ENCODE peak calls at places on chromosomes 6 and 20, in seven cellular contexts. O is iPS DF 6.9, V is cardiac muscle cell, C is bronchial epithelial cell, E is mucosa of descending colon, H is breast epithelium, B is ovary. Y is an unnamed sample. For H3K36me3, the result is how much of the 10 kb centered on the place peaks cover.

GRCh38 chr6:52929321-52930164 is 20.0 kb upstream of the GSTA3 start:
- DNase-seq in V (no peak), E (no peak), C (peak), B (no peak), O (no peak), H (no peak), Y (no peak)

GRCh38 chr20:1438361-1438760 is 28.3 kb downstream of the NSFL1C start:
- DNase-seq in V (no peak), O (no peak), B (no peak), H (no peak), E (no peak), C (no peak), Y (no peak)

GRCh38 chr20:20010639-20011500 is 6.3 kb upstream of the NAA20 start:
- DNase-seq in B (no peak), E (no peak), C (no peak), V (no peak), H (no peak), O (no peak), Y (no peak)

GRCh38 chr6:506920-507523 is 115.5 kb downstream of the IRF4 start:
- DNase-seq in B (no peak), O (no peak), V (no peak), C (no peak), E (no peak), H (no peak), Y (no peak)

GRCh38 chr6:27893059-27893835 is 18.9 kb downstream of the OR2B2 start:
- DNase-seq in V (peak), E (peak), H (peak), B (no peak), O (no peak), C (peak), Y (peak)

GRCh38 chr20:56903858-56904257 is 274.8 kb downstream of the TFAP2C start:
- DNase-seq in E (no peak), V (no peak), C (no peak), O (no peak), B (no peak), H (no peak), Y (no peak)

GRCh38 chr20:52493177-52493711 is 301.7 kb upstream of the ZFP64 start:
- DNase-seq in B (no peak), O (no peak), C (peak), V (peak), E (no peak), H (no peak), Y (no peak)

GRCh38 chr6:117906905-117907599 is at the start of gene SLC35F1:
- DNase-seq in C (no peak), H (no peak), B (no peak), O (peak), V (peak), E (peak), Y (peak)

GRCh38 chr6:136723780-136724179 is 68.5 kb downstream of the MAP3K5 start:
- DNase-seq in O (no peak), V (no peak), E (no peak), H (no peak), B (no peak), C (peak), Y (peak)

DNA sequence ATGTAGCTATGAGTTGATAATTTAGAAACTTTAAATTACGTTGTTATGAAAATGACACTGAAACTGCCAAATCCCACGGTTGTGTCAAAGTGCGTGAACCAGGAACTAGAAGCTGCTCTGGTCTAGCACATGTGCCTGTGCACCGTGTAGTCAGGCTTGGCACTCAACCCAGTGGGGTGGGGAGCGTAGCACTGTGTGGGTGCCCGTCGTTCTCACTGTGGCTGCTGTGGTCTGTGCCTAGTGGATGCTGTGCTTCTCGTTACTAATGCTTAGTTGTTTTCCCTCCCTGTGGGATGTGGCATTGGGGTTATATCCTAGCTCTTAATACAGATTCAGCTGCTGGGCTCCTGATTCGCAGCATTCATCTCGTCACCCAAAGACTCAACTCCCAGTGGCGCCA is 46.2 kb upstream of the ADIG start:
- DNase-seq in B (no peak), H (no peak), O (no peak), V (no peak), C (no peak), E (no peak), Y (no peak)
- H3K36me3 ChIP-seq in B (under half), H (under half), O (under half), V (half or more), C (under half), E (under half), Y (under half)

GRCh38 chr20:50416269-50416863 is 93.8 kb upstream of the PTPN1 start:
- DNase-seq in V (no peak), O (no peak), C (peak), H (no peak), B (no peak), E (peak), Y (no peak)
- H3K4me3 ChIP-seq in V (no peak), O (no peak), C (no peak), H (peak), B (no peak), E (no peak), Y (no peak)

DNA sequence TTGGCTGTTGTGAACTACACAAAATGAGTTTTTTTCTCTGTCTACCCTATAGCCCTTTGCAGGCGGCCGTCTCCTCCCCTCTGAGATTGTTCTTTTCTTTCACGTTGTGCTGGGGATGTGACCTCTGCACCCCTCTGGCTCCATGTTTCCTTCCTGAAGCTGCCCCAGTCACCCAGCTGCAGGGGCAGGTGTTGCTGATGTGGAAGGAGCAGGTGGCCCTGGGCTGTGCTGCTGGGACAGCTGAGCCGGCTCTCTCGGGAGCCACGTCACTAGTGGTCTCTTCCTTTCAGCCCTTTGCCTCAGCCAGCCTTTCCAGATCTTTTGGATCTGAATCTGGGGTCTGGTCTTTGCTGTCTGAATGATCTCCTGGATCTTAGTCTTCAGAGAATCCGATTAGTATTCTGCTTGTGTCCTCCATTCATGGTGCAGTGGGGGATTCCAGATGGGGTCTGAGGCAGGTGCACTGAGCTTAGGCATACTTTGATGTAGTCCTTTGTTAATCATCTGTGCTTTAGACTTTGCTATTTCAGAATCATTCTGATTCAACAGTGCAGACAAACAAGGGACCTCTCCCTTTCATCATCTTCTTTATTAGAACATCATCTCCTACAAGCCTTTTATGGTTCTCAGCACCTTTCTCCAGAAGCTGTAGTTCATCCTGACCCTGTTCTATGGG is 31.4 kb downstream of the TMEM181 start:
- DNase-seq in C (no peak), E (no peak), V (no peak), H (no peak), O (no peak), B (no peak), Y (no peak)
- H3K36me3 ChIP-seq in C (under half), E (under half), V (half or more), H (under half), O (under half), B (under half), Y (under half)

DNA sequence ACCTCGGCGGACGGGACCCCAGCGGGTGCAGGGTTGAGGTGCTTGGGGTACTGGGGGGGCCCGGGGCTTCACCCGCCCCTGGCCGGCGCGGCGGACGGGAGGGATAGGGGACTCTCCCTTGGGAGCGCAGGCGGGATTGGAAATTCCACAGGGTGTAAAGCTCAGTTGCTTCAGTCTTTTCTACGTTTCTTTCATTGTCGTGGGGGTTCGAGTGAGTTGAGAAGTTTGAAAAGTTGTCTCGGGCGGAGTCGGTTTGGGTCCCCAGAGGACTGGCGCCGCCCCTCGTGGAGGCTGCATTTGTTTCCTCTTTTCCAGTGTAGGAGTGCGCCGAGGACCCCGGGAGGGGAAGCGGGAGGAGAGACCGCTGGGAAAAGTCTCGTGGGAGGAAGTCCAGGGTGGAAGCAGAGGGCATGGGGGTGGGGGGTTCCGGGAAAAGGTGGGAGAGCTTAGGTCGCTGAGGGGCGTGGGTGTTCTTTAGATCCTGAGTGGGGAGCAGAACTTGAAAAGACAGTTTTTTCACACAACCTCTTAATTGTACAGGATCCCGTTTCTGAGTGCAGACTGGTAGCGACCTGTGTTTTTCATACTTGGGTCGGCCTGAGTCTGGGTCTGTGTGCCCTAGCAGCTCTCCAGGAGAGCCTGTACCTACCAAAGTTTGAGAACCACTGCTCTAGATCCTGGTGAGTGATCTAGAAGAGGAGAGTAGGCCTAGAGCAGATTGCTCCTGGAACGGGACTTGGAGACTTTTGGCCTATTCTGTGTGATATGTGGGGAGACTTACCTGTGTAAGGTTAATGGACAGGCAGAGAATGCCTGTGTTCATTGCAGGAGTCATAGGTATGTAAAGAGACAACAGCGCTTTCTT is 518 bp downstream of the FAM83B start:
- DNase-seq in V (peak), C (peak), H (no peak), E (peak), B (no peak), O (no peak), Y (no peak)
- H3K4me3 ChIP-seq in V (peak), C (peak), H (peak), E (peak), B (peak), O (peak), Y (no peak)

GRCh38 chr6:15412767-15413166 is 166.9 kb downstream of the JARID2 start:
- DNase-seq in E (no peak), B (no peak), O (no peak), V (no peak), C (no peak), H (no peak), Y (no peak)
- H3K36me3 ChIP-seq in E (under half), B (under half), O (under half), V (under half), C (under half), H (under half), Y (under half)

GRCh38 chr6:123802351-123802696 is 1.3 kb upstream of the NKAIN2 start:
- DNase-seq in E (no peak), H (no peak), V (no peak), O (no peak), B (no peak), C (peak), Y (no peak)
- H3K4me3 ChIP-seq in E (no peak), H (peak), V (no peak), O (no peak), B (no peak), C (no peak), Y (no peak)

GRCh38 chr6:110898111-110898510 is 23.5 kb downstream of the AMD1 start:
- DNase-seq in B (no peak), E (no peak), O (no peak), C (no peak), H (no peak), V (no peak), Y (no peak)

GRCh38 chr6:110890288-110890687 is 15.7 kb downstream of the AMD1 start:
- DNase-seq in C (no peak), V (no peak), B (no peak), O (no peak), E (no peak), H (no peak), Y (no peak)

GRCh38 chr6:110897433-110897832 is 22.8 kb downstream of the AMD1 start:
- DNase-seq in H (no peak), V (no peak), O (no peak), C (no peak), E (no peak), B (no peak), Y (no peak)

GRCh38 chr6:110900028-110900598 is 25.5 kb downstream of the AMD1 start:
- DNase-seq in V (no peak), H (no peak), C (no peak), E (no peak), O (no peak), B (no peak), Y (no peak)

GRCh38 chr6:110895907-110896608 is 21.5 kb downstream of the AMD1 start:
- DNase-seq in H (no peak), O (no peak), E (no peak), B (no peak), C (no peak), V (no peak), Y (no peak)
- H3K36me3 ChIP-seq in H (under half), O (under half), E (under half), B (under half), C (under half), V (half or more), Y (under half)

GRCh38 chr6:30325150-30325872 is 1.4 kb upstream of the TRIM39 start:
- DNase-seq in B (no peak), V (no peak), E (no peak), H (no peak), O (no peak), C (peak), Y (peak)

GRCh38 chr6:30323806-30324205 is 2.9 kb upstream of the TRIM39 start:
- DNase-seq in E (no peak), O (no peak), V (no peak), H (no peak), B (no peak), C (peak), Y (no peak)

GRCh38 chr6:30321692-30322388 is 4.9 kb upstream of the TRIM39 start:
- DNase-seq in E (no peak), C (no peak), B (no peak), V (no peak), O (no peak), H (no peak), Y (no peak)

GRCh38 chr6:30325873-30326445 is 768 bp upstream of the TRIM39 start:
- DNase-seq in E (peak), V (peak), B (peak), H (no peak), O (peak), C (peak), Y (no peak)

GRCh38 chr6:30322527-30323501 is 3.9 kb upstream of the TRIM39 start:
- DNase-seq in V (no peak), H (no peak), C (no peak), B (no peak), O (no peak), E (no peak), Y (no peak)
- H3K4me3 ChIP-seq in V (no peak), H (no peak), C (no peak), B (no peak), O (no peak), E (no peak), Y (no peak)

Y was measured in aorta.